ENCODE peak calls at places on chromosomes 13 and 19, in eight cellular contexts. A is left cardiac atrium, S is anterior cingulate cortex, L is AG09319, Q is uterus, J is ovary, M is Caco-2, I is lower lobe of right lung. T is an unnamed sample.

GRCh38 chr13:113168211-113168610 is 9.8 kb downstream of the PROZ start:
- DNase-seq in A (no peak), S (no peak), L (no peak), Q (no peak), J (no peak), M (no peak), I (no peak), T (no peak)

GRCh38 chr13:31045621-31046081 is 113.2 kb downstream of the TEX26 start:
- DNase-seq in A (peak; percentile 73), S (no peak), L (peak; percentile 68), Q (peak; percentile 56), J (peak; percentile 63), M (peak; percentile 81), I (peak; percentile 88), T (peak; percentile 90)

GRCh38 chr13:39224841-39225240 is 186.6 kb downstream of the NHLRC3 start:
- DNase-seq in A (no peak), S (no peak), L (no peak), Q (no peak), J (no peak), M (no peak), I (no peak), T (no peak)

GRCh38 chr19:46107371-46107770 is 17.1 kb downstream of the IGFL3 start:
- DNase-seq in A (no peak), S (no peak), L (no peak), Q (no peak), J (no peak), M (no peak), I (no peak), T (no peak)

GRCh38 chr19:45010306-45010705 is 9.0 kb downstream of the RELB start:
- DNase-seq in A (no peak), S (no peak), L (no peak), Q (no peak), J (no peak), M (no peak), I (no peak), T (no peak)

GRCh38 chr19:1360126-1360817 is 23.4 kb upstream of the NDUFS7 start:
- DNase-seq in A (no peak), S (no peak), L (no peak), Q (no peak), J (no peak), M (no peak), I (no peak), T (no peak)

GRCh38 chr13:29520671-29521070 is 74.8 kb downstream of the SLC7A1 start:
- DNase-seq in A (no peak), S (no peak), L (peak; percentile 67), Q (no peak), J (no peak), M (no peak), I (no peak), T (no peak)

GRCh38 chr19:30512748-30513389 is 140.7 kb downstream of the ZNF536 start:
- DNase-seq in A (no peak), S (no peak), L (no peak), Q (no peak), J (no peak), M (no peak), I (no peak), T (no peak)

GRCh38 chr19:35133826-35134225 is 1.0 kb downstream of the LGI4 start:
- DNase-seq in A (no peak), S (no peak), L (no peak), Q (no peak), J (no peak), M (no peak), I (no peak), T (no peak)

GRCh38 chr13:95714142-95714832 is 37.3 kb downstream of the DNAJC3 start:
- DNase-seq in A (no peak), S (no peak), L (peak; percentile 49), Q (no peak), J (no peak), M (no peak), I (no peak), T (peak; percentile 85)

GRCh38 chr13:98285852-98286594 is 109.0 kb upstream of the RNF113B start:
- DNase-seq in A (no peak), S (no peak), L (no peak), Q (no peak), J (no peak), M (no peak), I (no peak), T (no peak)

GRCh38 chr13:28299941-28300340 is 161.6 kb downstream of the PAN3 start:
- DNase-seq in A (no peak), S (no peak), L (no peak), Q (no peak), J (no peak), M (no peak), I (no peak), T (no peak)

GRCh38 chr13:31614704-31615103 is 124.6 kb upstream of the RXFP2 start:
- DNase-seq in A (no peak), S (no peak), L (no peak), Q (no peak), J (no peak), M (no peak), I (no peak), T (no peak)

GRCh38 chr19:31992750-31993149 is 352.7 kb upstream of the ZNF507 start:
- DNase-seq in A (no peak), S (no peak), L (no peak), Q (no peak), J (no peak), M (no peak), I (no peak), T (no peak)

GRCh38 chr13:98440390-98441055 is 136.4 kb downstream of the STK24 start:
- DNase-seq in A (no peak), S (no peak), L (no peak), Q (no peak), J (no peak), M (no peak), I (peak; percentile 39), T (no peak)

GRCh38 chr13:99996177-99996705 is 14.7 kb downstream of the ZIC2 start:
- DNase-seq in A (no peak), S (no peak), L (no peak), Q (no peak), J (no peak), M (no peak), I (no peak), T (no peak)

GRCh38 chr19:46841458-46842083 is 9.1 kb downstream of the AP2S1 start:
- DNase-seq in A (peak; percentile 77), S (no peak), L (no peak), Q (peak; percentile 60), J (peak; percentile 48), M (no peak), I (no peak), T (no peak)

GRCh38 chr19:39308531-39309304 is 11.9 kb downstream of the LRFN1 start:
- DNase-seq in A (no peak), S (no peak), L (no peak), Q (no peak), J (no peak), M (peak; percentile 95), I (no peak), T (no peak)

GRCh38 chr19:11096210-11096841 is 7.1 kb downstream of the LDLR start:
- DNase-seq in A (peak; percentile 74), S (no peak), L (peak; percentile 87), Q (peak; percentile 80), J (peak; percentile 68), M (no peak), I (no peak), T (peak; percentile 67)

GRCh38 chr19:10625762-10626138 is 397 bp downstream of the SLC44A2 start:
- DNase-seq in A (no peak), S (no peak), L (no peak), Q (no peak), J (no peak), M (no peak), I (no peak), T (no peak)

GRCh38 chr13:77544365-77544764 is 8.9 kb downstream of the SCEL start:
- DNase-seq in A (peak; percentile 75), S (peak; percentile 22), L (no peak), Q (peak; percentile 51), J (peak; percentile 32), M (no peak), I (no peak), T (no peak)

GRCh38 chr13:112908342-112908741 is 60.7 kb upstream of the MCF2L start:
- DNase-seq in A (no peak), S (no peak), L (no peak), Q (no peak), J (no peak), M (no peak), I (no peak), T (no peak)

GRCh38 chr19:6065685-6066365 is 44.5 kb downstream of the RFX2 start:
- DNase-seq in A (peak; percentile 51), S (peak; percentile 23), L (no peak), Q (peak; percentile 83), J (peak; percentile 60), M (peak; percentile 61), I (peak; percentile 73), T (peak; percentile 88)

GRCh38 chr13:111503905-111504695 is 183.7 kb downstream of the TEX29 start:
- DNase-seq in A (no peak), S (no peak), L (no peak), Q (no peak), J (no peak), M (no peak), I (no peak), T (no peak)

GRCh38 chr19:4843647-4843965 is 12.1 kb upstream of the TICAM1 start:
- DNase-seq in A (no peak), S (no peak), L (no peak), Q (no peak), J (no peak), M (no peak), I (no peak), T (no peak)

GRCh38 chr13:40083841-40084240 is 428.4 kb downstream of the COG6 start:
- DNase-seq in A (no peak), S (no peak), L (no peak), Q (no peak), J (no peak), M (no peak), I (no peak), T (no peak)